ENCODE peak calls at places on chromosomes 7 and 10, in seven cellular contexts. E, K, T, Z, S, B and N are unnamed samples. For H3K4me1, H3K36me3 and H3K27me3, the result is how much of the 10 kb centered on the place peaks cover.

GRCh38 chr10:70649526-70649925 is 22.8 kb upstream of the ADAMTS14 start:
- DNase-seq in E (no peak), K (peak), T (no peak), Z (peak), S (no peak), B (no peak), N (no peak)

GRCh38 chr10:4093438-4093837 is 308.4 kb upstream of the KLF6 start:
- DNase-seq in E (no peak), K (no peak), T (no peak), Z (no peak), S (no peak), B (no peak), N (no peak)

GRCh38 chr10:29658984-29659769 is 24.4 kb upstream of the SVIL start:
- DNase-seq in E (no peak), K (peak), T (peak), Z (peak), S (peak), B (no peak), N (no peak)

GRCh38 chr10:4758256-4758655 is 67.8 kb upstream of the AKR1E2 start:
- DNase-seq in E (no peak), K (no peak), T (no peak), Z (no peak), S (no peak), B (no peak), N (no peak)

GRCh38 chr7:112188257-112188656 is 17.9 kb downstream of the DOCK4 start:
- DNase-seq in E (no peak), K (no peak), T (no peak), Z (no peak), S (no peak), B (no peak), N (no peak)

GRCh38 chr10:106804992-106805391 is 359.5 kb downstream of the SORCS1 start:
- DNase-seq in E (no peak), K (no peak), T (no peak), Z (no peak), S (no peak), B (no peak), N (no peak)

GRCh38 chr7:142420554-142421362 is 162.9 kb upstream of the PRSS58 start:
- DNase-seq in E (no peak), K (no peak), T (no peak), Z (peak), S (no peak), B (no peak), N (peak)

GRCh38 chr7:108407674-108408073 is 48.6 kb downstream of the NRCAM start:
- DNase-seq in E (no peak), K (no peak), T (no peak), Z (no peak), S (no peak), B (no peak), N (no peak)

GRCh38 chr10:102631525-102632393 is 12.5 kb upstream of the TRIM8 start:
- DNase-seq in E (peak), K (no peak), T (no peak), Z (no peak), S (no peak), B (no peak), N (no peak)

GRCh38 chr7:130894146-130895005 is 160.4 kb upstream of the KLF14 start:
- DNase-seq in E (no peak), K (no peak), T (no peak), Z (peak), S (no peak), B (peak), N (no peak)

GRCh38 chr7:47724335-47724982 is 142.5 kb upstream of the TNS3 start:
- DNase-seq in E (no peak), K (no peak), T (no peak), Z (peak), S (no peak), B (no peak), N (no peak)
- H3K4me1 ChIP-seq in E (under half), K (under half), T (under half), Z (under half), S (under half), B (under half), N (under half)

DNA sequence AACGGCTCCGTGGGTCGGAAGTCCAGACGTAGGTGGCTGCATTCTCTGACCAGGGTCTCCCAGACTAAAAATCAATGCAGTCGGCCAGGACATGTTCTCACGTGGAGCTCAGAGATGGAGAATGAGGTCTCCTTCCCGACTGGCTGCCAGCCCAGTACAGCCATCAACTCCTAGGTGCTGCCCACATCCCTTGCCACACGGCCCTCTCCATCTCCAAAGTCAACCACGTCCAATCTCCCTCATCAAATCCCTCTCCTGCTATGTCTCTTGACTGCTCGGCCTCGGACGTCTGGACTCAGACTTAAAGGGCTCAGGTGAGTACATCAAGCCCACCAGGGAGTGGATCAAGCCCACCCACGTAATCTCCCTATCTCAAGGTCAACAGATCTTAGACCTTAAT is 6.9 kb downstream of the MAD1L1 start:
- DNase-seq in E (no peak), K (no peak), T (no peak), Z (no peak), S (no peak), B (no peak), N (no peak)
- H3K36me3 ChIP-seq in E (half or more), K (under half), T (under half), Z (under half), S (under half), B (half or more), N (under half)

DNA sequence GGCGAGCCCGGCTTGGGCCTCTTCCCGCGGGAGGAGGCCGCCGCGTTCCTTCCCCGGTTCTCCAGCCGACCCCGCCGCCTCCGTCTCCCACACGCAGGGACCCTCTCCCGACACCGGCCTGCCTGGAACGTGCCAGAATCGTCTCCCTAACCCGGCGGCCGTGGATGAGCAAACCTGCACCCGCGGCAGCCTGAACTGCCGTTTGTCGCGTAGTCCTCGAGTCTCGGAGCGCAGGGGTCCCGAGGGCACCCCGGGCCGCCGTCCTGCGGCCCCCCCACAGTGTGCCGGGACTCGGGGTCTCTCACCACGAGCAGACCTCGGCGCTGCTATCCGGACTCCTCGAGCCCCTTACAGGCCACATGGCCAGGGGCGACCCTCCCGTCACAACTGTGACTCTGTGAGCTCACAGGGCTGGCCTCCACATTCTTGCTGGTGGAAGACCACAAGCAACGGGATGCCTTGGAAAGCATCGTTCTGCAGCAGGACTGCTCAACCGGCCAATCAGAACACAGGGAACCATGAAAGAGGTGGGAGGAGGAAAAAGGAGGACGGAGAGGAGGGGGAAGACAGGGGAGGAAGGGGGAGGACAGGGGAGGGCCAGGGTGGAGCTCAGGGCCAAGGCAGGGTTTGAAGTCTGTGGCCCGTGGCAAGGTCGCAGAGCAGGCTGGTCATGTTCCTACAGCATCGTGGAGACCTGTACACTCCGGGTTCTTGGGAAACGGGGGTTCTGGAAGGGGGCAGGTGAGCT is 276.9 kb downstream of the DNAJB6 start:
- DNase-seq in E (peak), K (no peak), T (no peak), Z (no peak), S (no peak), B (no peak), N (peak)
- H3K27me3 ChIP-seq in E (under half), K (under half), T (under half), Z (half or more), S (under half), B (under half), N (under half)

DNA sequence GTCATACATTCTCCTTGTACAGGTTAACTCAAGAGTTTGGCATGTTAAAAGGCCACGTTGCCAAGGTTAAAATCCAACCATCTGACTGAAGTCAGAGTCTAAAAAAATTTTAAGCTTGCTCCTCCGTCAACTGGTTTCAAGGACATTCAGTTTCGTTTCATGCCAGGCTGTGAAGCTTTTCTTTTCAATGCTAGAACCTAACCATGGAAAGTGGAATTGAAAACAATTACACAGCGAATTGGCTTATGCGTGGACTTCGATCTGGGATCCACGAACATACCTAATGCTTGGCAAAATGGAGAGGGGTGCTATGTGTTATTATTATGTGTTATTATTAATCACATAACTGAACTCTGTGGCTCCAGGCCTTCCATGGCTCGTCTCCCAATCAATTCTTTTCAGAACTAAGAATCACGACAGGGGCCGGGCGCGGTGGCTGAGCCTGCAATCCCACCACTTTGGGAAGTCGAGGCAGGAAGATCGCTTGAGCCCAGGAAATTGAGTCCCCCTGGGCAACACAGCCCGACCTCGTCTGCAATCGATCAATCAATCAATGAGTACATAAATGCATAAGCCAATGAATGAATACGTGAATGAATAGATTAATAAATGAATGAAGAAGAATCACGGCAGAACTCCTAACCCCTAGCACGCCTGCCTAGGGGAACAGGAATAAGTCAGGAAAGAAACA is 785 bp upstream of the ARL5B start:
- DNase-seq in E (peak), K (no peak), T (peak), Z (no peak), S (peak), B (no peak), N (peak)
- H3K4me1 ChIP-seq in E (under half), K (under half), T (under half), Z (under half), S (under half), B (under half), N (under half)

DNA sequence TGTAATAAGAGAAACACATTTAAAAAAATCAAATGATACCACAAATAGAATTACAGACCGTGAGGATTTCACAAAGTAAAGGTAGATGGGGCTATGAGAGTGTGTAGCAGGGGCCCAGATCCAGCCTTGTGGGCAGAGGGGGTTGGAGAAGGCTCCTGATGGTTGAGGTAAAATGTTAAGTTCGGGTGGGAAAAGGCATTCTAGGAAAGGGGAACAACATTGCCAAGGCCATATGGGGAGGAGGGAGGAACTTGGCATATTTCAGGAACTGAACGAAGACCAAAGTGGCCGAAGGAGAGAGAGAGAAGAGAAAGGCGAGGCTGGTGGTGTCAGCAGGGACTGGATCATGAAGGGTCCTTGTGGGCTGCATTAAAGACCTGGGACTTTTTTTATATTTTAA is 98.9 kb downstream of the CARD11 start:
- DNase-seq in E (no peak), K (no peak), T (no peak), Z (no peak), S (no peak), B (no peak), N (no peak)
- H3K36me3 ChIP-seq in E (under half), K (under half), T (under half), Z (under half), S (under half), B (under half), N (under half)

GRCh38 chr10:1736180-1736971 is 949 bp downstream of the ADARB2 start:
- DNase-seq in E (no peak), K (no peak), T (no peak), Z (no peak), S (no peak), B (no peak), N (no peak)

GRCh38 chr10:1736972-1737221 is 428 bp downstream of the ADARB2 start:
- DNase-seq in E (no peak), K (no peak), T (no peak), Z (no peak), S (no peak), B (no peak), N (no peak)

GRCh38 chr10:1735562-1735961 is 1.8 kb downstream of the ADARB2 start:
- DNase-seq in E (no peak), K (no peak), T (no peak), Z (no peak), S (no peak), B (no peak), N (no peak)

GRCh38 chr10:1738950-1739349 is 1.6 kb upstream of the ADARB2 start:
- DNase-seq in E (no peak), K (no peak), T (no peak), Z (no peak), S (no peak), B (no peak), N (no peak)

DNA sequence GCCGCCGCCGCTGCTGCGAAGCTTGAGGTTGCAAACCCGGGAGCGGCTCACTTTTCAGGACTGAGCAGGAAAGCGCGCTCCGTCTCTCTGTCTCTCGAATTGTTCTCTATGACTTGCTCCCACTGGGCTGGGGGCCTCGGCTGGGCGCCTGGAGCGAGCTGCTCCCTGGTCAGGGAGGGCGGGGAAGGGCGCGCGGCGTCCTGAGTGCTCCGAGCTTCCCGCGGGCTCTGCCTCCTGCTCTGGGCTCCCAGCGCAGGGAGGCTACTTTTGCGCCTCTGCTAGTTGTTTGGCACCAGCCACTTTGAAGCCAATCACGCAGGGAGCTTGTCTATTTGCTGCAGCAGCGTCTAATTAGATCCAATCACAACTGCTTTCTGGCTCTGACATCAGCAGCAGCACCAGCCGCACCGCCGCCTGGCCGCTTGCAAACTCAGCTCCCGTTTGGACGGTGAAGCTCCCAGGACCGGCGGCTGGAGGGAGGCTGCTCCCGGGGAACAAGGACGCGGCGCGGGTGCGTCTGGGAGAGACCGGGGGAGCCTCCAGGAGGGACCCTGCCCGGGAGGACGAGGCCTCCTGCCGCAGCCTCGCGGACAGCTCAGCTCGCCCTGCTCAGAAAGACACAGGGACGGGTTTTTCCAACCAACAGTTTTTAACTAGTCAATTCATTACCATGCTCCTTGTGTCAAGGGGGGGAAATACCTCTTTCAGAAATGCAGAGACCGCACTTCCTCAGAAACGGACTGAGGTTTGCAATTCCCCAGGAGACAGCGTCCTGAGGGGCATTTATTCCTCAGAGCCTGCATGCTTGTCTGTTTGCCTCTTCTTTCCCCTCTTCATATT is at the start of gene ADARB2:
- DNase-seq in E (no peak), K (no peak), T (no peak), Z (no peak), S (peak), B (no peak), N (peak)
- H3K27me3 ChIP-seq in E (half or more), K (under half), T (under half), Z (half or more), S (under half), B (under half), N (under half)

DNA sequence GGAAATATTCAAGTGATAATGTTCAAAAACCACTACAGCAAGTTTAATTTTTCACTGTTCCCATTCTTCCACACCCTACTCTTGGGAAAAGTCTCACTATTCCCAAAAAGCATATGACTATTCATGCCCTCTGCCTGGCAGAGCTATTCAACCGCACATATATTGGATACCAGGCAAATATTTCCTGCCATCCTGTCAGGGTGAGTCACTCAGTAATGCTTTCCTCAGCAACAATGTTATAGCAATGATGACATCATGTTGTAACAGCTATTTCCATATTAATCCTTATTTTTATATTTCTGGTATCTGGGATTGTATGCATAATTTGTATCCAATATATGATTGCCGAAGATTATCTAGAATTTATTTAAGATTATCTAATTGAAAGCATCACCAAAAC is 114.0 kb upstream of the PLXDC2 start:
- DNase-seq in E (no peak), K (no peak), T (no peak), Z (no peak), S (no peak), B (no peak), N (no peak)
- H3K4me1 ChIP-seq in E (under half), K (under half), T (under half), Z (under half), S (under half), B (under half), N (under half)